ENCODE peak calls at places on chromosomes 16 and 17, in ten cellular contexts. Q, H, W, Z, C, L, I, M, B and A are unnamed samples.

GRCh38 chr16:12317856-12318591 is 341.5 kb downstream of the SNX29 start:
- DNase-seq in I (no peak), H (no peak), Z (no peak), W (no peak), L (no peak), Q (no peak), B (no peak), C (no peak), M (no peak), A (no peak)

GRCh38 chr16:15489016-15489415 is 54.6 kb downstream of the BMERB1 start:
- DNase-seq in M (no peak), W (no peak), B (peak), C (no peak), H (no peak), Q (no peak), L (no peak), I (no peak), Z (no peak), A (no peak)

GRCh38 chr16:30049871-30050270 is 15.7 kb upstream of the ALDOA start:
- DNase-seq in Q (no peak), B (no peak), I (no peak), Z (no peak), L (no peak), M (no peak), W (no peak), H (no peak), C (no peak), A (no peak)

GRCh38 chr17:14201087-14201486 is 35.6 kb downstream of the CDRT15 start:
- DNase-seq in Z (no peak), W (no peak), I (no peak), B (no peak), H (no peak), C (no peak), L (no peak), M (no peak), Q (no peak), A (no peak)

GRCh38 chr17:3602499-3602898 is 6.7 kb downstream of the TRPV1 start:
- DNase-seq in C (peak), Z (no peak), H (no peak), I (peak), Q (peak), W (no peak), M (no peak), B (no peak), L (no peak), A (peak)

GRCh38 chr17:80650751-80651173 is 106.1 kb downstream of the RPTOR start:
- DNase-seq in I (no peak), W (no peak), C (no peak), Q (no peak), M (no peak), B (no peak), L (no peak), H (no peak), Z (peak), A (no peak)

GRCh38 chr17:46894476-46895151 is 28.3 kb upstream of the GOSR2 start:
- DNase-seq in I (no peak), Z (no peak), W (peak), H (no peak), B (peak), C (no peak), L (no peak), Q (no peak), M (no peak), A (no peak)

GRCh38 chr16:86669285-86669805 is 91.0 kb downstream of the FOXL1 start:
- DNase-seq in C (no peak), L (no peak), Z (no peak), I (no peak), Q (no peak), H (no peak), W (no peak), B (no peak), M (no peak), A (no peak)

GRCh38 chr16:720507-720989 is 398 bp upstream of the ANTKMT start:
- DNase-seq in L (peak), I (peak), B (peak), Z (peak), H (peak), M (peak), C (peak), W (peak), Q (no peak), A (peak)

GRCh38 chr17:6989779-6990178 is 6.1 kb upstream of the ALOX12 start:
- DNase-seq in Q (no peak), M (no peak), I (no peak), W (no peak), Z (no peak), H (no peak), L (peak), B (no peak), C (no peak), A (no peak)

GRCh38 chr16:74793571-74793970 is 19.0 kb upstream of the FA2H start:
- DNase-seq in C (no peak), Z (no peak), Q (no peak), M (no peak), W (no peak), L (no peak), H (no peak), I (no peak), B (no peak), A (no peak)

GRCh38 chr16:84851192-84852127 is 31.7 kb downstream of the CRISPLD2 start:
- DNase-seq in W (no peak), Q (peak), B (no peak), M (peak), C (peak), L (peak), I (no peak), H (no peak), Z (peak), A (no peak)

GRCh38 chr17:56699186-56699895 is 105.8 kb downstream of the NOG start:
- DNase-seq in Q (no peak), B (peak), L (peak), M (peak), Z (peak), H (no peak), I (no peak), C (peak), W (peak), A (no peak)

GRCh38 chr16:21100447-21100846 is 50.2 kb downstream of the DNAH3 start:
- DNase-seq in M (peak), B (no peak), H (no peak), W (no peak), C (peak), I (no peak), Z (peak), Q (no peak), L (peak), A (no peak)

GRCh38 chr16:86092586-86093480 is 193.9 kb downstream of the IRF8 start:
- DNase-seq in H (no peak), Q (no peak), I (no peak), Z (no peak), L (no peak), B (no peak), M (no peak), C (no peak), W (no peak), A (no peak)

GRCh38 chr17:71470062-71470461 is 650.8 kb upstream of the SOX9 start:
- DNase-seq in M (no peak), W (no peak), B (no peak), Q (no peak), C (no peak), I (no peak), L (peak), Z (no peak), H (no peak), A (no peak)

GRCh38 chr16:89388536-89388935 is 101.8 kb downstream of the ANKRD11 start:
- DNase-seq in Z (no peak), B (no peak), Q (no peak), I (no peak), H (no peak), L (no peak), M (no peak), W (no peak), C (no peak), A (no peak)

GRCh38 chr16:83552930-83553329 is 254.8 kb upstream of the HSBP1 start:
- DNase-seq in B (no peak), I (no peak), H (no peak), W (no peak), M (no peak), C (no peak), Z (no peak), L (no peak), Q (no peak), A (no peak)

GRCh38 chr17:80596760-80597608 is 52.3 kb downstream of the RPTOR start:
- DNase-seq in Z (no peak), W (no peak), H (no peak), I (no peak), B (no peak), L (peak), C (no peak), Q (no peak), M (no peak), A (no peak)

GRCh38 chr17:5283531-5284315 is 1.6 kb downstream of the RABEP1 start:
- DNase-seq in Q (no peak), W (no peak), L (peak), I (no peak), M (peak), C (peak), Z (no peak), H (no peak), B (no peak), A (no peak)

GRCh38 chr17:73430848-73431247 is 119.0 kb upstream of the CDC42EP4 start:
- DNase-seq in M (no peak), I (no peak), B (no peak), Q (no peak), H (no peak), L (peak), Z (peak), W (peak), C (no peak), A (no peak)

GRCh38 chr17:72486806-72487205 is 366.0 kb downstream of the SOX9 start:
- DNase-seq in M (no peak), C (no peak), B (no peak), Z (no peak), I (no peak), L (no peak), W (no peak), H (no peak), Q (no peak), A (no peak)

GRCh38 chr16:49274936-49275730 is 6.5 kb downstream of the CBLN1 start:
- DNase-seq in H (no peak), M (no peak), B (no peak), I (no peak), Q (no peak), L (no peak), Z (no peak), C (no peak), W (no peak), A (no peak)

GRCh38 chr17:82807562-82807961 is 32.3 kb downstream of the ZNF750 start:
- DNase-seq in W (no peak), M (no peak), I (no peak), Q (no peak), B (no peak), H (no peak), C (no peak), Z (no peak), L (no peak), A (no peak)

GRCh38 chr17:50184611-50185398 is 16.6 kb downstream of the COL1A1 start:
- DNase-seq in Q (no peak), C (no peak), I (no peak), W (no peak), H (no peak), M (no peak), Z (no peak), B (peak), L (no peak), A (no peak)

GRCh38 chr16:79679334-79679733 is 78.8 kb upstream of the MAF start:
- DNase-seq in Q (no peak), H (no peak), M (no peak), I (no peak), C (no peak), L (no peak), B (no peak), W (no peak), Z (no peak), A (no peak)

GRCh38 chr17:58692239-58693055 is at the start of gene RAD51C:
- DNase-seq in Q (peak), M (peak), H (peak), W (peak), B (peak), Z (peak), I (peak), L (peak), C (peak), A (peak)

GRCh38 chr16:65808735-65809134 is 557.8 kb upstream of the CDH5 start:
- DNase-seq in B (no peak), I (no peak), Z (no peak), W (no peak), L (no peak), H (no peak), M (no peak), C (no peak), Q (no peak), A (no peak)

GRCh38 chr17:65332375-65332774 is 195.2 kb downstream of the RGS9 start:
- DNase-seq in M (peak), H (no peak), C (peak), W (no peak), Z (peak), I (no peak), Q (no peak), L (peak), B (no peak), A (no peak)

GRCh38 chr16:54080524-54081008 is 206.0 kb downstream of the IRX3 start:
- DNase-seq in H (no peak), L (peak), I (no peak), B (no peak), Q (peak), W (peak), Z (peak), M (peak), C (peak), A (no peak)

GRCh38 chr17:74431568-74432483 is at the start of gene GPRC5C:
- DNase-seq in B (peak), L (peak), W (peak), Q (peak), C (no peak), Z (no peak), H (peak), I (peak), M (peak), A (peak)

DNA sequence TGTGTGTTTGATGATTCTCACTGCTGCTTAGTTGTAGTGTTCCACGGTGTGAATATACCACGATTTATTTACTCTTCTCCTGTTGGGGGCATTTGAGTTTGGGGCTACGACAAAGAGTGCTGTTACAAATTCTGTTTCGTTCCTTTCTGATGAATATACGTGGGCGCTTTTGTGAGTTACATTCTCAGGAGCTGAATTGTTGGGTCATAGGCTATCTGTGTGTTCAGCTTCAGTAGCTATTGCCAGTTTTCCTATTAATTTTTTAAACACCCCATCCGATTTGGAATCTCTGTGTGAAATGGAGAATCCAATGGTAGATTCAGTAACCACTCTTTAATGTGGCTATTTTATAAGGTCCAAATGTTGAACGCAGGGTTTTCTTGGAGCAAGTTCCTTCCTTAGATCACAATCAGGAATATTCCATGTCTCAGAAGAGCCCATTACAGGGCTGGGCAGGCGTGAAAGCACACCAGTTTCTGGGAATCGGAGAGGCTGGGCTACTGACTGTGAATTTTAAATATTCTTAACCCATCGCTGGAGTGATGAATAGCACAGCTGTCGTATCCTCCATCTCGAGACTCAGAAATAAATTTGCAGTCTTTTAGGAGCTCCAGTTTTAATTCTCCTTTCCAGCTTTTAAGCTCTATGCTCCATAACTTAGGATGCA is 115.9 kb downstream of the PITPNC1 start:
- DNase-seq in H (no peak), L (no peak), Q (no peak), C (no peak), Z (no peak), M (no peak), W (no peak), I (no peak), B (no peak), A (no peak)
- H3K4me3 ChIP-seq in H (no peak), L (no peak), Q (no peak), C (peak), Z (no peak), M (no peak), W (no peak), I (no peak), B (no peak), A (no peak)

GRCh38 chr17:28675485-28675884 is 13.5 kb downstream of the SUPT6H start:
- DNase-seq in W (no peak), Q (no peak), H (no peak), C (no peak), B (no peak), Z (no peak), M (no peak), L (no peak), I (no peak), A (no peak)

GRCh38 chr17:28675980-28676379 is 14.0 kb downstream of the SUPT6H start:
- DNase-seq in I (no peak), H (no peak), C (no peak), L (peak), W (peak), Q (peak), Z (no peak), M (peak), B (no peak), A (peak)
- TF ChIP-seq CTCF in I (peak), H (no peak), C (peak), L (peak), W (peak), Q (peak), Z (peak), M (peak), B (no peak), A (peak)

GRCh38 chr16:55482056-55482455 is 3.1 kb downstream of the MMP2 start:
- DNase-seq in L (peak), Q (no peak), Z (no peak), H (no peak), C (peak), W (no peak), I (no peak), B (no peak), M (no peak), A (no peak)
- H3K4me3 ChIP-seq in L (no peak), Q (no peak), Z (no peak), H (no peak), C (no peak), W (no peak), I (no peak), B (no peak), M (no peak), A (no peak)

DNA sequence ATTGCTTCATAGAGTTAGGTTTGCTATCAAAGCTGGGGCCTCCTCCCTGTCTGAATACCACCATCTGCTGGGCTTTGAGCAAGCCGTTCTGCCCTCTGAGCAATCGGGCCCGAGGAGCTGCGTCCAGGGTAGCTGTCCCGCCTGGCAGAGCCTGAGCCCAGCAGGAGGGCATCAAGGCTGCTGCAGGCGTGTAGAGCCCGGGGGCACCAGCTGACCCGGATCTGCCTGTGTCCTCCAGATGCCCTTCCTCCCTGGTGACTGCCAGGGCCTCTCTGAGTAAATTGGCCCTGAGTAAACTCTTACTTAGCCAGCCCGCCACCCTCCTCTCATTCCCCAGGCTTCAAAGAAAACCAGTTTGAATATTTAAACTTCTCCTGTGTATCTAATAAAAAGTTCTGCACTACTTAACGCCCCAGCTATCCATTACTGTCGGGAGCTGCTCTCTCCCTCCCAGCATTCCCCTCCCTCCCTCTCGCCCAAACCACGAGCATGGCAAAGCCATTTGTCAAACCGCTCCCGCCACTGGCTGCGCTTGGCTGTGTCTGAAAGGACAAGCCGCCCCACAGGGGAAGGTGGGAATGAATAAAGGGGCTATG is 16.4 kb downstream of the CDK5RAP3 start:
- DNase-seq in B (peak), Q (no peak), Z (no peak), H (no peak), I (no peak), W (no peak), L (no peak), C (no peak), M (peak), A (no peak)
- TF ChIP-seq CTCF in B (no peak), Q (no peak), Z (peak), H (no peak), I (no peak), W (no peak), L (no peak), C (no peak), M (no peak), A (no peak)

GRCh38 chr16:1958715-1959268 is 546 bp upstream of the NDUFB10 start:
- DNase-seq in H (no peak), Z (no peak), I (peak), W (no peak), L (no peak), B (no peak), C (no peak), M (no peak), Q (no peak), A (no peak)
- H3K4me3 ChIP-seq in H (no peak), Z (peak), I (no peak), W (no peak), L (peak), B (peak), C (peak), M (no peak), Q (peak), A (no peak)

GRCh38 chr16:68592466-68593337 is 52.4 kb upstream of the CDH3 start:
- DNase-seq in Z (peak), I (no peak), L (peak), M (no peak), W (no peak), C (no peak), B (no peak), Q (peak), H (no peak), A (peak)
- TF ChIP-seq CTCF in Z (peak), I (peak), L (peak), M (peak), W (peak), C (peak), B (no peak), Q (peak), H (no peak), A (no peak)

GRCh38 chr17:41654908-41655607 is 30.7 kb upstream of the KRT17 start:
- DNase-seq in I (no peak), L (no peak), Q (no peak), H (no peak), B (no peak), C (no peak), Z (no peak), M (no peak), W (no peak), A (no peak)
- H3K4me3 ChIP-seq in I (no peak), L (no peak), Q (no peak), H (no peak), B (no peak), C (no peak), Z (no peak), M (no peak), W (no peak), A (no peak)